ENCODE peak calls at places on chromosomes 5 and 9, in eight cellular contexts. J is GM23248, S is mammary epithelial cell, V is heart right ventricle, D is left ventricle myocardium inferior, Q is fibroblast of lung, N is thyroid gland, X is aorta. Z is an unnamed sample.

GRCh38 chr5:111668713-111669112 is 88.3 kb downstream of the NREP start:
- DNase-seq in J (peak; percentile 76), S (peak; percentile 69), V (no peak), D (no peak), Q (no peak), N (no peak), X (no peak), Z (no peak)

GRCh38 chr9:134867917-134868750 is 12.5 kb upstream of the FCN2 start:
- DNase-seq in J (no peak), S (no peak), V (no peak), D (no peak), Q (no peak), N (no peak), X (peak; percentile 53), Z (no peak)

GRCh38 chr5:54254482-54255198 is 55.7 kb downstream of the ARL15 start:
- DNase-seq in J (peak; percentile 42), S (no peak), V (peak; percentile 30), D (peak; percentile 19), Q (peak; percentile 25), N (no peak), X (no peak), Z (no peak)

GRCh38 chr5:136005371-136005770 is 23.4 kb upstream of the TGFBI start:
- DNase-seq in J (no peak), S (no peak), V (no peak), D (no peak), Q (peak; percentile 32), N (no peak), X (no peak), Z (no peak)

GRCh38 chr9:114235113-114235589 is 79.8 kb downstream of the COL27A1 start:
- DNase-seq in J (no peak), S (no peak), V (no peak), D (no peak), Q (no peak), N (no peak), X (no peak), Z (no peak)

GRCh38 chr9:99962685-99963261 is 56.3 kb downstream of the STX17 start:
- DNase-seq in J (no peak), S (peak; percentile 7), V (no peak), D (no peak), Q (peak; percentile 24), N (no peak), X (no peak), Z (no peak)

GRCh38 chr5:64680289-64680688 is 10.0 kb upstream of the SHISAL2B start:
- DNase-seq in J (peak; percentile 6), S (peak; percentile 48), V (no peak), D (no peak), Q (no peak), N (no peak), X (no peak), Z (peak; percentile 12)

GRCh38 chr9:111284703-111285102 is 45.3 kb downstream of the OR2K2 start:
- DNase-seq in J (no peak), S (no peak), V (no peak), D (no peak), Q (no peak), N (no peak), X (no peak), Z (no peak)

GRCh38 chr5:56565693-56566092 is 249.7 kb upstream of the MAP3K1 start:
- DNase-seq in J (no peak), S (no peak), V (no peak), D (no peak), Q (no peak), N (no peak), X (no peak), Z (no peak)

GRCh38 chr9:122216798-122217418 is 11.8 kb downstream of the LHX6 start:
- DNase-seq in J (no peak), S (no peak), V (no peak), D (no peak), Q (no peak), N (no peak), X (no peak), Z (no peak)

GRCh38 chr9:79801459-79801858 is 229.7 kb downstream of the TLE4 start:
- DNase-seq in J (no peak), S (no peak), V (no peak), D (no peak), Q (peak; percentile 37), N (no peak), X (no peak), Z (no peak)

GRCh38 chr9:129414377-129415021 is 206.4 kb downstream of the C9orf50 start:
- DNase-seq in J (peak; percentile 86), S (peak; percentile 7), V (peak; percentile 39), D (peak; percentile 42), Q (peak; percentile 41), N (peak; percentile 81), X (no peak), Z (peak; percentile 57)

GRCh38 chr9:133050142-133050541 is 11.6 kb upstream of the CEL start:
- DNase-seq in J (no peak), S (no peak), V (no peak), D (no peak), Q (peak; percentile 38), N (no peak), X (no peak), Z (peak; percentile 99)

GRCh38 chr5:35540002-35540401 is 77.7 kb upstream of the SPEF2 start:
- DNase-seq in J (no peak), S (no peak), V (no peak), D (no peak), Q (no peak), N (no peak), X (no peak), Z (no peak)

GRCh38 chr9:114008667-114009410 is 69.3 kb downstream of the AMBP start:
- DNase-seq in J (no peak), S (no peak), V (peak; percentile 1), D (no peak), Q (no peak), N (no peak), X (peak; percentile 31), Z (no peak)

GRCh38 chr5:6633469-6634326 is 458 bp downstream of the SRD5A1 start:
- DNase-seq in J (peak; percentile 80), S (peak; percentile 19), V (peak; percentile 16), D (no peak), Q (no peak), N (peak; percentile 3), X (peak; percentile 84), Z (peak; percentile 38)

GRCh38 chr9:89984214-89984613 is 379.4 kb downstream of the GADD45G start:
- DNase-seq in J (peak; percentile 50), S (peak; percentile 86), V (no peak), D (no peak), Q (peak; percentile 61), N (no peak), X (no peak), Z (no peak)

GRCh38 chr9:28668158-28668557 is 1094.9 kb upstream of the C9orf72 start:
- DNase-seq in J (no peak), S (no peak), V (no peak), D (no peak), Q (no peak), N (no peak), X (no peak), Z (no peak)

GRCh38 chr5:116442095-116442534 is 132.5 kb downstream of the SEMA6A start:
- DNase-seq in J (peak; percentile 36), S (peak; percentile 80), V (peak; percentile 18), D (peak; percentile 46), Q (peak; percentile 75), N (peak; percentile 84), X (no peak), Z (peak; percentile 74)

GRCh38 chr5:37840036-37840909 is at the start of gene GDNF:
- DNase-seq in J (peak; percentile 86), S (peak; percentile 58), V (no peak), D (peak; percentile 26), Q (peak; percentile 76), N (peak; percentile 23), X (peak; percentile 81), Z (peak; percentile 90)

GRCh38 chr9:124045830-124046177 is 34.2 kb downstream of the LHX2 start:
- DNase-seq in J (no peak), S (no peak), V (no peak), D (no peak), Q (no peak), N (no peak), X (no peak), Z (no peak)
- H3K27ac ChIP-seq in J (no peak overlapping the region), S (no peak overlapping the region), V (no peak overlapping the region), D (peak overlapping the region; percentile 59), Q (no peak overlapping the region), N (no peak overlapping the region), X (no peak overlapping the region), Z (no peak overlapping the region)

DNA sequence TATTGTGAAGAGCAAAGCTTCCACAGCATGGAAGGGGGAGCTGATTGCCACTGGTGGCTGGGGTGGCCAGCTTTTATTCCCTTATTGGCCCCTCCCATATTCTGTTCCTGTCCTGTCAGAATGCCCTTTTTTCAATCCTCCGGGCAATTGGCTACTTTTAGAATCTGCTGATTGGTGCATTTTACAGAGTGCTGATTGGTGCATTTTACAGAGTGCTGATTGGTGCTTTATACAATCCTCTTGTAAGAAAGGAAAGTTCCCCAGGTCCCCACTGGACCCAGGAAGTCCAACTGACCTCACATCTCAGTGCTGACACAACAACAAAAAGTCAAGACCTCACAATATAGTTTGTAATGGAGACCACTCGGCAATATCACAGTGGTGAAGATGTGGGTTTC is 195.0 kb downstream of the SPATA31A6 start:
- DNase-seq in J (no peak), S (no peak), V (no peak), D (no peak), Q (no peak), N (no peak), X (no peak), Z (no peak)
- H3K27me3 ChIP-seq in J (no peaks in the 10 kb centered on the region), S (no peaks in the 10 kb centered on the region), V (no peaks in the 10 kb centered on the region), D (no peaks in the 10 kb centered on the region), Q (no peaks in the 10 kb centered on the region), N (no peaks in the 10 kb centered on the region), X (no peaks in the 10 kb centered on the region), Z (no peaks in the 10 kb centered on the region)

DNA sequence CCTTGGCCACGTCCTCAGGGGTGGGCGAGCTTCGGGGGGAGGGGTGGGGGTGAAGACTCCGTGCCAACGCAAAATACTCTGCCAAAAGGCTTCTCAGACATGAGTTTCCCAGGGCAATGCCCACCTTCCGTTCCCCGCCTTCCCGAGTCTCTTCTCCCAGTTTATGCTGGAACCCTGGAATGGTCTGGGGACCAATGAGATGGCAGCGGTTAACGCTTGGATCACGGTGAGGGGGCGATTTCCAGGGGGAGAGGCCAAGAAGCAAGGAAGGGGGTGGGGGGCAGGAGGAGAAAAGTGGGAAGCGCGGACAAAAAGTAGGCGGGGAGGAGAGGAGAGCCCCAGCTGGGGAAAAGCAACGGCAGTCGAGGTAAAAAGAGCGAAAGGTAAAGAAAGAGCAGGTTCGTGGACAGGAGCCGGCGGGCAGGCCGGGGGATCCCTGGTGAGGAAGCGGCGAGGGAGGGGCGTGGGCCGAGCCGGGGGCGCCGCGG is 593 bp upstream of the SNCAIP start:
- DNase-seq in J (peak; percentile 23), S (no peak), V (peak; percentile 8), D (no peak), Q (peak; percentile 47), N (no peak), X (peak; percentile 79), Z (no peak)
- H3K27ac ChIP-seq in J (peak overlapping the region; percentile 49), S (no peak overlapping the region), V (no peak overlapping the region), D (peak overlapping the region; percentile 43), Q (no peak overlapping the region), N (no peak overlapping the region), X (peak overlapping the region; percentile 22), Z (no peak overlapping the region)

DNA sequence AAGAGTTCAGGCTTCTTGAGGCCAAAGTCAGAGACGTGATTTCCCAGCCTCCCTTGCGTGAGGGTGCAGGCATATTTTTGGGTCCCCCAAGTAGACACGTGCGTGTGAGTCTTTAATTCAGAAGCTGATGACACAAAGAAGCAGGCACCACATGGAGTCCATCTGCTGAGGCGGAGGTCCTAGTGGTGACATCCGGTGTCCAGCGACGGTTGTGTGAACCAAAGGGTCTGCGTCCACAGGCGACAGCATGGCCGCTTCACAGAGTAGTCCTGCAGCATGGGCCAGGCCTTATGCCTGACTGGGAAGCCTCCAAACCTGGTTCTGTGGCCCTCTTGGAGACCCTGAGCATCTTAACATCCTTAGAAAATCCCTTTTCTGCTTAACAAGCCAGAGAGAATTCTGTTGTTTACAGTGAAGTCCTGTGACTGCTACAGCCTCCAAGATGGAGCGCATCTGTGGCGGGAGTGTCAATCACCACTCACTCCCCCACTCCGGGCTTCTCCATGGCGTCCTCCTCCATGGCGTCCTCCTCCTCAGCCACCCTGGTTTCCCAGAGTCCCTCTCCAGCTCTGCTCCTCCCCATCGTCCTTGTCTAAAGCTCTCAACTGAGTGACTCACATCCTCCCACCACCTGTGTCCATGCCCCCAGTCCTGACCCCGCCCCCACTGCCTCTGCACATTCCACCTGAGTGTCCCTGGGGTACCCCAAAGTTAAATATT is 133.8 kb downstream of the PAX5 start:
- DNase-seq in J (no peak), S (no peak), V (no peak), D (no peak), Q (no peak), N (no peak), X (peak; percentile 61), Z (no peak)
- H3K27me3 ChIP-seq in J (peaks cover 45% of the 10 kb centered on the region), S (peaks cover 28% of the 10 kb centered on the region), V (peaks cover 44% of the 10 kb centered on the region), D (peaks cover 72% of the 10 kb centered on the region), Q (peaks cover 13% of the 10 kb centered on the region), N (no peaks in the 10 kb centered on the region), X (no peaks in the 10 kb centered on the region), Z (peaks cover under 1% of the 10 kb centered on the region)